ENCODE peak calls at places on chromosomes 2 and 18, in nine cellular contexts. C, H, F, I, Z, R, U, K and J are unnamed samples.

GRCh38 chr2:239225921-239226561 is 174.8 kb downstream of the HDAC4 start:
- DNase-seq in U (peak), H (peak), Z (peak), F (peak), I (no peak), K (peak), C (no peak), R (no peak), J (peak)

GRCh38 chr2:229152784-229153183 is 118.3 kb downstream of the PID1 start:
- DNase-seq in H (no peak), I (no peak), K (no peak), R (no peak), F (no peak), C (no peak), Z (no peak), U (no peak), J (no peak)

GRCh38 chr2:23595601-23596251 is 210.7 kb downstream of the KLHL29 start:
- DNase-seq in U (peak), C (no peak), R (no peak), H (no peak), F (peak), K (peak), Z (peak), I (no peak), J (peak)

GRCh38 chr2:160940699-160941098 is 219.5 kb upstream of the TANK start:
- DNase-seq in F (no peak), C (no peak), U (no peak), H (no peak), R (no peak), I (no peak), K (no peak), Z (peak), J (no peak)

GRCh38 chr2:187959821-187960220 is 331.9 kb upstream of the GULP1 start:
- DNase-seq in H (no peak), K (no peak), C (no peak), U (no peak), F (no peak), R (no peak), Z (peak), I (no peak), J (no peak)

GRCh38 chr2:174606336-174606735 is 8.7 kb upstream of the WIPF1 start:
- DNase-seq in H (peak), U (peak), F (peak), Z (peak), R (no peak), K (peak), I (peak), C (no peak), J (peak)

GRCh38 chr18:903703-904102 is 968 bp upstream of the ADCYAP1 start:
- DNase-seq in C (peak), K (peak), H (no peak), I (peak), F (no peak), R (peak), Z (peak), U (peak), J (peak)

GRCh38 chr18:62715439-62715792 is at the start of gene PHLPP1:
- DNase-seq in R (no peak), F (no peak), C (peak), U (no peak), H (no peak), I (no peak), K (no peak), Z (no peak), J (no peak)

GRCh38 chr2:229714736-229715541 is 584 bp upstream of the DNER start:
- DNase-seq in I (peak), U (peak), C (no peak), H (peak), Z (peak), K (peak), R (peak), F (peak), J (peak)